ENCODE peak calls at places on chromosomes 11 and 22, in ten cellular contexts. K is GM12865, L is esophagus squamous epithelium, R is tibial artery, I is epithelial cell of proximal tubule, H is body of pancreas, V is H9, T is endothelial cell, J is fibroblast of mammary gland, U is lower leg skin. E is an unnamed sample.

GRCh38 chr22:16949561-16949960 is 58.5 kb downstream of the GAB4 start:
- DNase-seq in T (no peak), R (no peak), K (peak), U (peak), H (no peak), V (no peak), I (no peak), L (no peak), J (peak), E (no peak)

GRCh38 chr11:5380740-5381342 is 2.8 kb upstream of the OR51M1 start:
- DNase-seq in J (peak), V (peak), L (no peak), K (peak), R (peak), T (peak), U (no peak), I (peak), H (peak), E (peak)

GRCh38 chr22:19759994-19760651 is 455 bp upstream of the TBX1 start:
- DNase-seq in T (no peak), I (no peak), H (no peak), K (no peak), R (no peak), V (no peak), L (no peak), J (no peak), U (no peak), E (no peak)

GRCh38 chr11:108871867-108872266 is 207.0 kb downstream of the DDX10 start:
- DNase-seq in J (no peak), H (no peak), R (no peak), I (no peak), T (no peak), U (no peak), K (no peak), V (no peak), L (no peak), E (no peak)

GRCh38 chr11:35166369-35167360 is 27.7 kb downstream of the CD44 start:
- DNase-seq in U (no peak), V (no peak), T (no peak), K (no peak), R (peak), H (no peak), J (peak), L (no peak), I (peak), E (no peak)

GRCh38 chr22:42310301-42310981 is 40.0 kb upstream of the TCF20 start:
- DNase-seq in V (no peak), U (no peak), L (no peak), J (no peak), K (no peak), R (no peak), I (no peak), H (no peak), T (no peak), E (no peak)

GRCh38 chr22:35352214-35353111 is 28.4 kb upstream of the HMOX1 start:
- DNase-seq in H (peak), T (peak), R (peak), L (peak), U (peak), J (peak), V (peak), I (no peak), K (peak), E (peak)

GRCh38 chr11:64834723-64835615 is 9.5 kb downstream of the CDC42BPG start:
- DNase-seq in K (no peak), U (no peak), T (no peak), L (no peak), H (peak), R (no peak), I (no peak), J (no peak), V (no peak), E (no peak)

GRCh38 chr11:94895971-94896370 is 77.4 kb downstream of the CWC15 start:
- DNase-seq in V (no peak), J (peak), R (no peak), L (no peak), U (no peak), T (no peak), H (no peak), K (no peak), I (peak), E (no peak)

GRCh38 chr11:64232182-64233018 is 2.0 kb upstream of the VEGFB start:
- DNase-seq in L (no peak), H (no peak), K (no peak), J (no peak), R (no peak), U (no peak), I (no peak), V (no peak), T (no peak), E (no peak)

GRCh38 chr11:10792385-10793068 is 16.2 kb downstream of the EIF4G2 start:
- DNase-seq in R (peak), H (peak), U (peak), K (peak), L (peak), I (no peak), T (peak), J (peak), V (peak), E (peak)

GRCh38 chr11:131977231-131977630 is 606.8 kb downstream of the NTM start:
- DNase-seq in H (no peak), I (peak), V (peak), U (no peak), J (peak), R (no peak), L (no peak), K (no peak), T (no peak), E (no peak)

GRCh38 chr11:44094260-44094868 is 1.1 kb upstream of the EXT2 start:
- DNase-seq in U (peak), L (peak), I (no peak), H (peak), J (peak), V (peak), T (peak), K (peak), R (peak), E (peak)

GRCh38 chr11:32610926-32611325 is 27.3 kb downstream of the EIF3M start:
- DNase-seq in V (no peak), H (no peak), K (no peak), U (no peak), I (no peak), T (no peak), R (no peak), L (no peak), J (peak), E (no peak)

GRCh38 chr11:102914238-102915043 is 39.7 kb upstream of the MMP12 start:
- DNase-seq in I (no peak), L (no peak), R (no peak), U (no peak), H (peak), T (peak), K (peak), J (peak), V (peak), E (no peak)

GRCh38 chr22:24289781-24290181 is 19.1 kb downstream of the SPECC1L start:
- DNase-seq in V (no peak), J (no peak), I (no peak), U (no peak), R (no peak), K (peak), T (no peak), L (no peak), H (no peak), E (no peak)

GRCh38 chr11:56700242-56700918 is 1.5 kb downstream of the OR9G1 start:
- DNase-seq in I (no peak), T (no peak), R (no peak), V (no peak), L (no peak), J (no peak), K (no peak), U (no peak), H (no peak), E (no peak)

GRCh38 chr22:24413726-24414385 is 13.5 kb upstream of the ADORA2A start:
- DNase-seq in K (no peak), V (no peak), U (peak), J (no peak), R (no peak), L (no peak), H (no peak), I (no peak), T (no peak), E (no peak)

GRCh38 chr11:76635991-76636520 is 34.5 kb downstream of the LRRC32 start:
- DNase-seq in K (no peak), R (no peak), H (no peak), I (no peak), T (no peak), J (no peak), U (peak), V (no peak), L (no peak), E (no peak)

GRCh38 chr22:35023692-35024363 is 42.1 kb upstream of the ISX start:
- DNase-seq in L (no peak), K (peak), R (peak), T (peak), J (peak), U (peak), I (no peak), H (peak), V (peak), E (peak)

GRCh38 chr11:15268598-15268997 is 153.9 kb downstream of the INSC start:
- DNase-seq in T (no peak), K (no peak), H (no peak), R (no peak), J (no peak), V (no peak), I (no peak), U (no peak), L (no peak), E (no peak)

GRCh38 chr11:21612326-21612725 is 580.6 kb upstream of the ANO5 start:
- DNase-seq in T (no peak), K (no peak), L (no peak), R (no peak), V (no peak), I (no peak), U (no peak), J (no peak), H (no peak), E (no peak)

GRCh38 chr11:33703234-33703633 is 2.6 kb upstream of the C11orf91 start:
- DNase-seq in I (no peak), U (no peak), J (no peak), T (no peak), K (no peak), H (no peak), V (no peak), L (no peak), R (no peak), E (no peak)

GRCh38 chr11:118789501-118790356 is 1.2 kb downstream of the DDX6 start:
- DNase-seq in K (peak), L (no peak), J (peak), V (no peak), H (no peak), T (peak), R (peak), U (no peak), I (no peak), E (peak)

GRCh38 chr22:41636467-41636866 is 15.4 kb downstream of the XRCC6 start:
- DNase-seq in U (no peak), H (no peak), R (peak), I (no peak), K (no peak), L (no peak), V (no peak), J (peak), T (no peak), E (no peak)

GRCh38 chr11:90947930-90948329 is 725.1 kb upstream of the CHORDC1 start:
- DNase-seq in V (no peak), K (no peak), L (no peak), U (no peak), I (no peak), T (no peak), R (no peak), J (no peak), H (no peak), E (no peak)

GRCh38 chr11:2114430-2115241 is 24.6 kb downstream of the IGF2 start:
- DNase-seq in T (no peak), K (no peak), J (no peak), I (no peak), V (no peak), U (no peak), R (no peak), H (no peak), L (no peak), E (no peak)

DNA sequence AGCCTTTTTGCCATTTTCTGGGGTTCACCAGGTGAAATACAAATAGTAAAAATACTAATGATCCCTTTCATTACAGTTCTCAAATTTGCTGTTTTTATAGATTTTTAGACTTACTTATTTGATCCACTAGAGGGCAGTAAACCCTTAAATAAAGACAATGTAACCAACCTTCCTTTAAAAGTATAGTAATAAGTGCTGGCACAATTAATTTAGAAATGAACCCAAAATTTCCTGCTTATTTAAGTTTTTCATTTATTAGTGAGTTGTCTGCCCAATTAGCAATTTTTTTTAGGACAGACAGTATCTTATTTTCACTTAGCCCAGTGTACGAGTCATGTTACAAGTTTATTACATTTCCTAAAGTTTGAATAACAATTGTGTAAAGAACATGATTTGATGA is 4.7 kb downstream of the DDIAS start:
- DNase-seq in L (no peak), H (no peak), K (no peak), I (no peak), R (no peak), J (peak), T (no peak), V (no peak), U (no peak), E (peak)
- TF ChIP-seq CTCF in L (peak), H (peak), K (peak), I (peak), R (peak), J (peak), T (peak), V (peak), U (no peak), E (peak)

DNA sequence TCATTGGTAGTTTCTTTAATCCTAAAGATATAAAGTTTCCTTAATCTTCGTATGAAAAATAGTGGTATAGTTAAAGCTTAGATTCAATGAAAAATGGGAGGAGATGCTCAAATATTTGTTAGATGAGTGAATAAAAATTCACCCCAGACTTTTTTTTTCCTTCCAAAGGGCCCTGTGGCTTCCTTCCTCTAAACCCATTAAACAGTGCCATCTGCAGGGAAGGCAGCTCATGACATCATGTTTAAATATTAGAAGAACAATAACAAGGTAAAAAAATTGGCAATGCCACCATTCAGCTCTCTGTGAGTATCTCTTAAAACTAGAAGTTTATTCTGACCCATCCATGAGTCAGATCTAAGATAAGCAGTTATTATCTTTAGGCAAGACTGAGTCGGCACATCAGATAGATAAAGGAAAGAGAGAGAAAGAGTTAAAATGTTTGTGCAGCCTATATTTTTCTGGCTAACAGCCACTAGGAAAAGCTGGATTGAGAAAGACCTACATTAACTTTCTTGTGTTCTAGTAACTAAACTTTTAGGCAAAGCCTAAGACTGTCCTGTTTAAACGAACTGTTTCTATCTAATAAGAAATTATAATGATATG is 19.1 kb upstream of the OOSP1 start:
- DNase-seq in I (no peak), J (peak), V (no peak), K (peak), L (no peak), U (no peak), T (peak), R (no peak), H (peak), E (peak)
- TF ChIP-seq CTCF in I (peak), J (peak), V (peak), K (peak), L (no peak), U (no peak), T (peak), R (no peak), H (peak), E (peak)

GRCh38 chr11:12101318-12101717 is 9.1 kb upstream of the MICAL2 start:
- DNase-seq in J (no peak), U (no peak), K (no peak), I (no peak), T (no peak), L (no peak), R (no peak), H (no peak), V (no peak), E (no peak)

GRCh38 chr11:12100429-12100828 is 10.0 kb upstream of the MICAL2 start:
- DNase-seq in V (no peak), U (no peak), J (no peak), H (no peak), K (no peak), R (no peak), T (no peak), L (no peak), I (no peak), E (no peak)

GRCh38 chr11:12100886-12101285 is 9.5 kb upstream of the MICAL2 start:
- DNase-seq in J (no peak), K (no peak), R (peak), T (no peak), H (peak), I (no peak), V (no peak), L (no peak), U (peak), E (no peak)

GRCh38 chr11:12103411-12104225 is 6.8 kb upstream of the MICAL2 start:
- DNase-seq in L (no peak), K (no peak), T (no peak), U (peak), H (peak), R (peak), V (no peak), I (no peak), J (no peak), E (no peak)

DNA sequence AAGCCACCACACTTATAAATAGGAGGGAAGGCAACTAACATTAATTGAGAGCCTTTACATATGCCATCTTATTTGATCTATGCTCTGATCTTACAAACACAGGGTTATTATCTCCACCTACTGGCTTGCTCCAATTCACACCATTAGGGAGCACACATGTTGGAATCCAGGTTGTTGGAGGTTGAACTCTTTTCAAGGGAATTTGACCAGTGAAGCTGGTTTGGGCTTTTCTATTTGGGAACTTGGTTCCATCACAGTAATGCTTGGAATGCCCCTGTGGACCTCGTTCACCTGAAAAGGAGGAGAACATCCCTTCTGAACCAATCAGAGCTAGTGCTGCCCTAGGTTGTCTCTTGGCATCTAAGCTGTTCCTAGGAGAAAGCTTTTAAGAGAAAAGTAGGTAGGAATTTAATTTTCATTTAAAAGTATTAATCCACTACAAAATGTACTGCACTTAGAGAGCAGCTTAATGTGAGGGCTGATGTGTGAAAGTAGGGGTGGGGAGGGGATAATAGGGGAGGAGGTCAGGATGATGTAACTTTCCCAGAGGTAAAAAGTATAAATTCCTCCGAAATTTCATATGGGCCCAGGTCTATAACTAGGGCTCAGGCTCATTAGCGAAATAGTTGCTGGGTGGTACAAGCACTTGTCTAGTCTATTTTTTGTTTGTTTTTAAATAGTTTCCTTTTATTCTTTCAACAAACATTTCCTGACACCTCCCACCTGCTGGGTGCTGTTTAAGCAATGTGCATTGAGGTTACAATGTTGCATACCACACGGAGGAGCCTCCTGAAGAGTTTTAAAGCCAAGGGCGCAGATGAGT is 7.6 kb upstream of the MICAL2 start:
- DNase-seq in J (no peak), I (no peak), R (no peak), U (no peak), H (no peak), K (no peak), L (no peak), V (no peak), T (no peak), E (no peak)
- TF ChIP-seq CTCF in J (peak), I (peak), R (no peak), U (no peak), H (no peak), K (no peak), L (no peak), V (no peak), T (no peak), E (no peak)

GRCh38 chr11:104254347-104254746 is 90.4 kb upstream of the PDGFD start:
- DNase-seq in K (peak), V (peak), L (no peak), J (peak), U (no peak), I (no peak), T (peak), H (peak), R (no peak), E (peak)
- TF ChIP-seq CTCF in K (peak), V (peak), L (no peak), J (peak), U (no peak), I (peak), T (peak), H (peak), R (no peak), E (peak)

DNA sequence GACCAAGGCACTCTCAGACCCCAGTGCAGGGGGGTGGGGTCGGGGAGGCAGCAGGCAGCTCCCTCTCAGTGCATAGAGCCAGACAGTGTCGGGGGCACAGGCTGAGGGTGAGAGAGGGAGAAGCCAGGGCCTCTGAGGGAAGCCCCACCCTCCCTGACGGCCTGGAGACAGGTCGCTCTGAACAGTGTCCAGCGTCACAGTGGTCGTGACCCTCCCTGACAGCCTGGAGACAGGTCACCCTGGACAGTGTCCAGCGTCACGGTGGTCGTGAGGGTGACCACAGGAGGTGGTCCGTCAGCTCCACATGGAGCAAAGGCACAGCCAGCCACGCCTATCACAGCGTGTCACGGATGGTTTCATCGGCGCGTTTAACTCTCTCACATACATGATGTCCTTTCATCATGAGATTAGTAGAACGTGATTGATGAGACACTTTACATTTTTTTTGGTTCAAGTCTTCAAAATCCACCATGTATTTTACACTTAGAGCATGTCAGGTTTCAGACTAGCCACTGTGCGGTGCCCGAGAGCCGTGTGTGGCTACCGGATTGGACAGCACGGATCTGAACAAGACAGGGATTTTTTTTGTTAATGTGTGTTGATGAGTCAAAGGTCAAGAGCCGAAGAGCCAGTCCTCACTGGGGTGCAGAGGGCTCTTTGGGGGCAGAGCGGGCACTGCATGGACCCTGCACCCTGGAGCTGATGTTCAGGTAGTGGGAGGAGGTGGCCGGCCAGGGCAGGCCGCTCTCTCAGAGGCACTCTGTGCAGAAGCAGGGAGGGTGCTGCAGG is 23.9 kb upstream of the PANX2 start:
- DNase-seq in R (no peak), L (no peak), K (no peak), J (peak), U (peak), H (peak), I (peak), V (no peak), T (no peak), E (no peak)
- TF ChIP-seq CTCF in R (peak), L (peak), K (no peak), J (peak), U (no peak), H (peak), I (peak), V (peak), T (no peak), E (no peak)